ENCODE peak calls at places on chromosomes 4 and X, in six cellular contexts. One of them, this sample, is unnamed.

GRCh38 chr4:150849016-150849415 is 166.1 kb downstream of the LRBA start:
- DNase-seq in heart right ventricle: no peak
- DNase-seq in hepatocyte: no peak
- DNase-seq in AG10803: no peak
- DNase-seq in astrocyte: peak
- DNase-seq in psoas muscle: no peak
- DNase-seq in this sample: no peak

GRCh38 chr4:183328832-183329231 is 6.6 kb upstream of the CLDN24 start:
- DNase-seq in heart right ventricle: no peak
- DNase-seq in hepatocyte: peak
- DNase-seq in AG10803: no peak
- DNase-seq in astrocyte: peak
- DNase-seq in psoas muscle: no peak
- DNase-seq in this sample: peak

GRCh38 chr4:137952116-137952515 is 290.0 kb downstream of the SLC7A11 start:
- DNase-seq in heart right ventricle: no peak
- DNase-seq in hepatocyte: peak
- DNase-seq in AG10803: peak
- DNase-seq in astrocyte: no peak
- DNase-seq in psoas muscle: no peak
- DNase-seq in this sample: peak

GRCh38 chrX:70554523-70554922 is 109.9 kb downstream of the DLG3 start:
- DNase-seq in heart right ventricle: no peak
- DNase-seq in hepatocyte: no peak
- DNase-seq in AG10803: peak
- DNase-seq in astrocyte: no peak
- DNase-seq in psoas muscle: no peak
- DNase-seq in this sample: peak

GRCh38 chr4:93203708-93204107 is 624.8 kb upstream of the ATOH1 start:
- DNase-seq in heart right ventricle: no peak
- DNase-seq in hepatocyte: peak
- DNase-seq in AG10803: no peak
- DNase-seq in astrocyte: no peak
- DNase-seq in psoas muscle: no peak
- DNase-seq in this sample: no peak

GRCh38 chr4:8438743-8439142 is 1.8 kb downstream of the ACOX3 start:
- DNase-seq in heart right ventricle: no peak
- DNase-seq in hepatocyte: no peak
- DNase-seq in AG10803: no peak
- DNase-seq in astrocyte: no peak
- DNase-seq in psoas muscle: no peak
- DNase-seq in this sample: peak

GRCh38 chr4:6198768-6199343 is 1.5 kb downstream of the JAKMIP1 start:
- DNase-seq in heart right ventricle: no peak
- DNase-seq in hepatocyte: no peak
- DNase-seq in AG10803: no peak
- DNase-seq in astrocyte: no peak
- DNase-seq in psoas muscle: no peak
- DNase-seq in this sample: peak

GRCh38 chr4:14168919-14169318 is 541.4 kb upstream of the BOD1L1 start:
- DNase-seq in heart right ventricle: no peak
- DNase-seq in hepatocyte: peak
- DNase-seq in AG10803: peak
- DNase-seq in astrocyte: peak
- DNase-seq in psoas muscle: no peak
- DNase-seq in this sample: peak

GRCh38 chr4:30386266-30386895 is 333.8 kb upstream of the PCDH7 start:
- DNase-seq in heart right ventricle: no peak
- DNase-seq in hepatocyte: no peak
- DNase-seq in AG10803: no peak
- DNase-seq in astrocyte: peak
- DNase-seq in psoas muscle: no peak
- DNase-seq in this sample: no peak

GRCh38 chr4:139301821-139302611 is at the start of gene NDUFC1:
- DNase-seq in heart right ventricle: peak
- DNase-seq in hepatocyte: peak
- DNase-seq in AG10803: peak
- DNase-seq in astrocyte: peak
- DNase-seq in psoas muscle: peak
- DNase-seq in this sample: peak

GRCh38 chrX:73855546-73855945 is 292.5 kb downstream of the CHIC1 start:
- DNase-seq in heart right ventricle: peak
- DNase-seq in hepatocyte: peak
- DNase-seq in AG10803: peak
- DNase-seq in astrocyte: peak
- DNase-seq in psoas muscle: peak
- DNase-seq in this sample: peak

GRCh38 chrX:54695816-54696487 is 102.1 kb downstream of the ITIH6 start:
- DNase-seq in heart right ventricle: no peak
- DNase-seq in hepatocyte: no peak
- DNase-seq in AG10803: no peak
- DNase-seq in astrocyte: no peak
- DNase-seq in psoas muscle: no peak
- DNase-seq in this sample: no peak

GRCh38 chrX:100748133-100748532 is 16.2 kb upstream of the SYTL4 start:
- DNase-seq in heart right ventricle: no peak
- DNase-seq in hepatocyte: no peak
- DNase-seq in AG10803: no peak
- DNase-seq in astrocyte: no peak
- DNase-seq in psoas muscle: no peak
- DNase-seq in this sample: no peak

GRCh38 chr4:169098054-169098896 is 88.2 kb upstream of the CBR4 start:
- DNase-seq in heart right ventricle: no peak
- DNase-seq in hepatocyte: no peak
- DNase-seq in AG10803: no peak
- DNase-seq in astrocyte: peak
- DNase-seq in psoas muscle: no peak
- DNase-seq in this sample: no peak

GRCh38 chrX:29555465-29556091 is 659.8 kb upstream of the MAGEB2 start:
- DNase-seq in heart right ventricle: no peak
- DNase-seq in hepatocyte: no peak
- DNase-seq in AG10803: no peak
- DNase-seq in astrocyte: peak
- DNase-seq in psoas muscle: no peak
- DNase-seq in this sample: no peak

GRCh38 chr4:173489514-173489913 is 40.5 kb downstream of the HAND2 start:
- DNase-seq in heart right ventricle: no peak
- DNase-seq in hepatocyte: no peak
- DNase-seq in AG10803: peak
- DNase-seq in astrocyte: peak
- DNase-seq in psoas muscle: no peak
- DNase-seq in this sample: peak

GRCh38 chr4:78772526-78773084 is 3.5 kb upstream of the BMP2K start:
- DNase-seq in heart right ventricle: no peak
- DNase-seq in hepatocyte: no peak
- DNase-seq in AG10803: no peak
- DNase-seq in astrocyte: no peak
- DNase-seq in psoas muscle: no peak
- DNase-seq in this sample: no peak

GRCh38 chr4:164384416-164384815 is 369.5 kb upstream of the SMIM31 start:
- DNase-seq in heart right ventricle: no peak
- DNase-seq in hepatocyte: no peak
- DNase-seq in AG10803: no peak
- DNase-seq in astrocyte: no peak
- DNase-seq in psoas muscle: no peak
- DNase-seq in this sample: no peak

GRCh38 chr4:5307928-5308327 is 256.6 kb downstream of the STK32B start:
- DNase-seq in heart right ventricle: no peak
- DNase-seq in hepatocyte: no peak
- DNase-seq in AG10803: no peak
- DNase-seq in astrocyte: no peak
- DNase-seq in psoas muscle: no peak
- DNase-seq in this sample: no peak

GRCh38 chr4:76984127-76984526 is 34.6 kb downstream of the SEPTIN11 start:
- DNase-seq in heart right ventricle: no peak
- DNase-seq in hepatocyte: no peak
- DNase-seq in AG10803: peak
- DNase-seq in astrocyte: peak
- DNase-seq in psoas muscle: no peak
- DNase-seq in this sample: peak
- TF ChIP-seq CTCF in heart right ventricle: peak
- TF ChIP-seq CTCF in hepatocyte: peak
- TF ChIP-seq CTCF in AG10803: peak
- TF ChIP-seq CTCF in astrocyte: peak
- TF ChIP-seq CTCF in psoas muscle: peak
- TF ChIP-seq CTCF in this sample: peak

DNA sequence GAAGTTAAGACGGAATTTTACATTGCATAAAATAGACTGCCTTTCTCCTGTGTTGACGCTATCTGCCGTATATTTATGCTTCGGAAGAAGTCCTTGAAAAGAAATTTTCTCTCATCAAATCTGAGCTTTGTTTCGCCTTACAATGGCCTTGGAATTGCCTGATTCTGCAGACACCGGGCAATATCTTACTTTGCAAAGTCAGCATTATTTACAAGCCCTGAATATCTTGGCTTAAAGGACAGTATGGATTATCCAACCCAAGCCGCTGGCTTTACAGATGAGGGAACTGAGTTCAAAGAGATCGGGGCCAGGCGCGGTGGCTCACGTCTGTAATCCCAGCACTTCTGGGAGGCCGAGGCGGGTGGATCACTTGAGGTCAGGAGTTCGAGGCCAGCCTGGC is 1.1 kb upstream of the MANBA start:
- DNase-seq in heart right ventricle: no peak
- DNase-seq in hepatocyte: no peak
- DNase-seq in AG10803: no peak
- DNase-seq in astrocyte: no peak
- DNase-seq in psoas muscle: no peak
- DNase-seq in this sample: no peak
- H3K4me3 ChIP-seq in heart right ventricle: peak
- H3K4me3 ChIP-seq in hepatocyte: peak
- H3K4me3 ChIP-seq in AG10803: no peak
- H3K4me3 ChIP-seq in astrocyte: no peak
- H3K4me3 ChIP-seq in psoas muscle: peak
- H3K4me3 ChIP-seq in this sample: no peak

GRCh38 chr4:48270516-48270897 is 869 bp upstream of the TEC start:
- DNase-seq in heart right ventricle: no peak
- DNase-seq in hepatocyte: no peak
- DNase-seq in AG10803: no peak
- DNase-seq in astrocyte: no peak
- DNase-seq in psoas muscle: no peak
- DNase-seq in this sample: no peak

GRCh38 chr4:48271048-48271452 is 1.4 kb upstream of the TEC start:
- DNase-seq in heart right ventricle: no peak
- DNase-seq in hepatocyte: no peak
- DNase-seq in AG10803: no peak
- DNase-seq in astrocyte: no peak
- DNase-seq in psoas muscle: no peak
- DNase-seq in this sample: no peak

GRCh38 chr4:48271626-48272025 is 2.0 kb upstream of the TEC start:
- DNase-seq in heart right ventricle: no peak
- DNase-seq in hepatocyte: no peak
- DNase-seq in AG10803: no peak
- DNase-seq in astrocyte: no peak
- DNase-seq in psoas muscle: no peak
- DNase-seq in this sample: no peak

GRCh38 chr4:48275694-48276093 is 6.1 kb upstream of the TEC start:
- DNase-seq in heart right ventricle: no peak
- DNase-seq in hepatocyte: no peak
- DNase-seq in AG10803: no peak
- DNase-seq in astrocyte: no peak
- DNase-seq in psoas muscle: no peak
- DNase-seq in this sample: no peak

GRCh38 chr4:48275247-48275646 is 5.6 kb upstream of the TEC start:
- DNase-seq in heart right ventricle: no peak
- DNase-seq in hepatocyte: no peak
- DNase-seq in AG10803: peak
- DNase-seq in astrocyte: no peak
- DNase-seq in psoas muscle: no peak
- DNase-seq in this sample: peak
- TF ChIP-seq CTCF in heart right ventricle: peak
- TF ChIP-seq CTCF in hepatocyte: peak
- TF ChIP-seq CTCF in AG10803: peak
- TF ChIP-seq CTCF in astrocyte: peak
- TF ChIP-seq CTCF in psoas muscle: peak
- TF ChIP-seq CTCF in this sample: peak

DNA sequence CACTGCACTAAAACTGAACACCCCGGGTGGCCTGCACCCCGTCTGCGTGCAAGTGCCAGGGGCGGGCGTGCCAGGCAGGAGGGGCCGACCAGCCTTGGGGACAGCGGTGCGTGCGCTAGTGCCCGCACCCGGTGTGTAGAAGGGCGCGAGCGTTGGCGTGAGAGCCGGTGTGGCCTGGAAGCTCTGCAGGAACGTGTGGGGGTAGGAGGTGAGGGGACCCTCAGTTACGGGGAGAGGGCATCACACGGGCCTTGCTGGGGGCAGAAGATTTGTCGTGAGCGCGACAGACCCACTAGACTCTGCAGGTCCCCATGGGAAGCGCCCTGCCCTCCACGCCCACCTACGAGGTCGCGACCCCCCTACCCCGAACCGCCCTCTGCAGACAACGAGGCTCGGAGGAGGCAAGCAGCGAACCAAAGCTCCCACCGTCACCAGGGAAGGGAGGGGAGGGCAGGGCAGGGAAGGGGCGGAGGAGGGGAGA is 105.8 kb downstream of the FAM53A start:
- DNase-seq in heart right ventricle: peak
- DNase-seq in hepatocyte: no peak
- DNase-seq in AG10803: no peak
- DNase-seq in astrocyte: no peak
- DNase-seq in psoas muscle: peak
- DNase-seq in this sample: no peak
- H3K4me3 ChIP-seq in heart right ventricle: no peak
- H3K4me3 ChIP-seq in hepatocyte: no peak
- H3K4me3 ChIP-seq in AG10803: peak
- H3K4me3 ChIP-seq in astrocyte: no peak
- H3K4me3 ChIP-seq in psoas muscle: no peak
- H3K4me3 ChIP-seq in this sample: peak

GRCh38 chr4:167779864-167780263 is 312.5 kb upstream of the ANXA10 start:
- DNase-seq in heart right ventricle: no peak
- DNase-seq in hepatocyte: no peak
- DNase-seq in AG10803: no peak
- DNase-seq in astrocyte: no peak
- DNase-seq in psoas muscle: no peak
- DNase-seq in this sample: no peak

GRCh38 chr4:167779280-167779679 is 313.1 kb upstream of the ANXA10 start:
- DNase-seq in heart right ventricle: no peak
- DNase-seq in hepatocyte: no peak
- DNase-seq in AG10803: no peak
- DNase-seq in astrocyte: no peak
- DNase-seq in psoas muscle: no peak
- DNase-seq in this sample: no peak

GRCh38 chr4:167774646-167775045 is 317.7 kb upstream of the ANXA10 start:
- DNase-seq in heart right ventricle: no peak
- DNase-seq in hepatocyte: no peak
- DNase-seq in AG10803: no peak
- DNase-seq in astrocyte: no peak
- DNase-seq in psoas muscle: no peak
- DNase-seq in this sample: no peak

DNA sequence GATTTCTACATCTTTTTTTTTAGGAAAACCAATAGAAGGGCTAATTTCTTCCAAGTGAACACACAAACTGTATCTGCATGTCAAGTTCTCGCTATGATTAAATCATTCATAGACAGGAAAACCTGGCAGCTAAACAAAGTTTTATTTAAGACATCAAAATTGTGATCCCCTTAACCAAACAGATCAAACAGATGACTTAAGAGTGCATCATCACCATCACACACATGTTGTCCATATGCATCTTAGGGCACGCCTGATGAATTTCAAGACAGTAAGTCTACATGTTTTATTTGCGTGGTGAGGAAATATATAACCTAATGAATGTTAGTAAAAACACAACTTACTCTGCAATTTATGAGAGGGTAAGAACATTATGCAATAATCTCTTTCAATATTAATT is 317.0 kb upstream of the ANXA10 start:
- DNase-seq in heart right ventricle: no peak
- DNase-seq in hepatocyte: no peak
- DNase-seq in AG10803: no peak
- DNase-seq in astrocyte: peak
- DNase-seq in psoas muscle: no peak
- DNase-seq in this sample: peak
- TF ChIP-seq CTCF in heart right ventricle: no peak
- TF ChIP-seq CTCF in hepatocyte: no peak
- TF ChIP-seq CTCF in AG10803: no peak
- TF ChIP-seq CTCF in astrocyte: no peak
- TF ChIP-seq CTCF in psoas muscle: no peak
- TF ChIP-seq CTCF in this sample: no peak